ENCODE peak calls at places on chromosomes 13 and 19, in ten cellular contexts. M is stimulated activated CD8-positive, alpha-beta memory T cell treated with anti-CD3 and anti-CD28 coated beads, Interleukin-15, amount 100 ng/mL, for 4 hours; I is retinal pigment epithelial cell; P is NCI-H1417; F is NCI-H345; W is ELR; U is activated CD4-positive, alpha-beta T cell treated with anti-CD3 and anti-CD28 coated beads, Interleukin-2, amount 50 U/mL, for 1 hour; L is hippocampal formation; T is CD8-positive, alpha-beta T cell; N is C1 segment of cervical spinal cord. E is an unnamed sample.

GRCh38 chr19:38792250-38793111 is 3.5 kb downstream of the LGALS7B start:
- DNase-seq in M (no peak), I (no peak), P (no peak), F (no peak), W (no peak), U (peak), L (no peak), T (peak), N (peak), E (no peak)

GRCh38 chr19:39406656-39407393 is at the start of gene ZFP36:
- DNase-seq in M (peak), I (no peak), P (peak), F (peak), W (peak), U (peak), L (peak), T (peak), N (peak), E (peak)

GRCh38 chr13:40388617-40389016 is 277.8 kb downstream of the FOXO1 start:
- DNase-seq in M (peak), I (no peak), P (no peak), F (no peak), W (peak), U (peak), L (no peak), T (peak), N (no peak), E (no peak)

GRCh38 chr13:110965038-110965754 is 50.3 kb upstream of the ANKRD10 start:
- DNase-seq in M (no peak), I (peak), P (no peak), F (no peak), W (peak), U (no peak), L (no peak), T (no peak), N (no peak), E (no peak)

GRCh38 chr13:28754698-28755545 is 36.2 kb upstream of the SLC46A3 start:
- DNase-seq in M (no peak), I (no peak), P (no peak), F (no peak), W (peak), U (no peak), L (no peak), T (no peak), N (no peak), E (no peak)

GRCh38 chr19:44640518-44640917 is 3.2 kb upstream of the PVR start:
- DNase-seq in M (no peak), I (no peak), P (no peak), F (no peak), W (peak), U (no peak), L (no peak), T (no peak), N (no peak), E (no peak)

GRCh38 chr13:77034883-77035282 is 7.9 kb upstream of the FBXL3 start:
- DNase-seq in M (no peak), I (no peak), P (no peak), F (no peak), W (peak), U (no peak), L (no peak), T (no peak), N (no peak), E (no peak)

GRCh38 chr13:43473437-43473836 is 313.3 kb downstream of the ENOX1 start:
- DNase-seq in M (no peak), I (no peak), P (peak), F (peak), W (no peak), U (no peak), L (no peak), T (no peak), N (no peak), E (no peak)

GRCh38 chr13:83515267-83515666 is 367.0 kb downstream of the SLITRK1 start:
- DNase-seq in M (no peak), I (no peak), P (no peak), F (no peak), W (peak), U (no peak), L (no peak), T (no peak), N (no peak), E (no peak)

GRCh38 chr19:10654610-10655456 is 687 bp downstream of the ILF3 start:
- DNase-seq in M (peak), I (no peak), P (peak), F (peak), W (peak), U (peak), L (no peak), T (peak), N (no peak), E (no peak)

GRCh38 chr19:50460161-50460765 is 16.0 kb upstream of the EMC10 start:
- DNase-seq in M (no peak), I (peak), P (no peak), F (no peak), W (peak), U (no peak), L (no peak), T (no peak), N (no peak), E (no peak)

GRCh38 chr19:6590458-6591319 is at the start of gene CD70:
- DNase-seq in M (peak), I (no peak), P (no peak), F (no peak), W (no peak), U (peak), L (no peak), T (peak), N (no peak), E (no peak)

GRCh38 chr13:41614671-41615519 is 157.5 kb downstream of the RGCC start:
- DNase-seq in M (no peak), I (peak), P (no peak), F (no peak), W (peak), U (no peak), L (no peak), T (no peak), N (no peak), E (no peak)

GRCh38 chr19:40466219-40467006 is at the start of gene SPTBN4:
- DNase-seq in M (peak), I (no peak), P (peak), F (no peak), W (no peak), U (peak), L (no peak), T (peak), N (no peak), E (peak)

GRCh38 chr13:109301711-109302110 is 484.7 kb downstream of the IRS2 start:
- DNase-seq in M (no peak), I (no peak), P (no peak), F (no peak), W (no peak), U (no peak), L (no peak), T (no peak), N (no peak), E (no peak)

GRCh38 chr13:76385606-76386005 is 500.6 kb downstream of the KCTD12 start:
- DNase-seq in M (no peak), I (peak), P (no peak), F (no peak), W (peak), U (no peak), L (no peak), T (no peak), N (no peak), E (no peak)

GRCh38 chr19:23673132-23673531 is 13.9 kb downstream of the ZNF675 start:
- DNase-seq in M (no peak), I (no peak), P (no peak), F (no peak), W (no peak), U (no peak), L (no peak), T (no peak), N (no peak), E (no peak)

GRCh38 chr13:43273362-43273761 is 250.0 kb downstream of the DNAJC15 start:
- DNase-seq in M (no peak), I (no peak), P (peak), F (peak), W (peak), U (no peak), L (no peak), T (no peak), N (no peak), E (no peak)

GRCh38 chr19:10270180-10270615 is 722 bp upstream of the ICAM1 start:
- DNase-seq in M (peak), I (no peak), P (no peak), F (no peak), W (peak), U (peak), L (peak), T (peak), N (no peak), E (peak)

GRCh38 chr13:94079876-94080275 is 399.6 kb downstream of the DCT start:
- DNase-seq in M (no peak), I (no peak), P (no peak), F (no peak), W (no peak), U (no peak), L (no peak), T (no peak), N (no peak), E (no peak)

GRCh38 chr13:33213024-33213795 is 72.3 kb downstream of the STARD13 start:
- DNase-seq in M (no peak), I (no peak), P (peak), F (peak), W (no peak), U (no peak), L (no peak), T (no peak), N (no peak), E (no peak)

GRCh38 chr19:48698046-48698445 is 2.3 kb downstream of the FUT2 start:
- DNase-seq in M (no peak), I (no peak), P (no peak), F (no peak), W (peak), U (no peak), L (no peak), T (no peak), N (no peak), E (no peak)

GRCh38 chr13:23969672-23970071 is 72.4 kb upstream of the C1QTNF9B start:
- DNase-seq in M (no peak), I (no peak), P (no peak), F (no peak), W (no peak), U (no peak), L (no peak), T (no peak), N (no peak), E (no peak)

GRCh38 chr13:21079761-21080730 is 18.7 kb upstream of the LATS2 start:
- DNase-seq in M (no peak), I (peak), P (no peak), F (no peak), W (peak), U (no peak), L (no peak), T (no peak), N (no peak), E (no peak)